ENCODE peak calls at places on chromosomes 3 and 15, in five cellular contexts. D is AG09319, J is T47D, W is AG08396, X is anterior cingulate cortex. P is an unnamed sample.

GRCh38 chr3:138829097-138829496 is 5.6 kb downstream of the PIK3CB start:
- DNase-seq in J (no peak), D (no peak), X (no peak), W (no peak), P (no peak)

GRCh38 chr3:25428003-25428861 is at the start of gene RARB:
- DNase-seq in X (peak), W (peak), D (peak), J (peak), P (peak)

GRCh38 chr15:39411102-39411989 is 169.5 kb upstream of the THBS1 start:
- DNase-seq in J (no peak), W (no peak), X (no peak), D (no peak), P (no peak)

GRCh38 chr3:26847675-26848074 is 225.1 kb downstream of the LRRC3B start:
- DNase-seq in W (no peak), J (no peak), D (no peak), X (no peak), P (no peak)

GRCh38 chr3:53254810-53255359 is 937 bp downstream of the TKT start:
- DNase-seq in W (peak), X (peak), J (peak), D (no peak), P (peak)

GRCh38 chr3:142597898-142598297 is 1.7 kb downstream of the PLS1 start:
- DNase-seq in D (no peak), J (no peak), W (no peak), X (no peak), P (no peak)

GRCh38 chr3:196604548-196604947 is 34.9 kb upstream of the NRROS start:
- DNase-seq in D (no peak), J (no peak), X (no peak), W (no peak), P (no peak)

GRCh38 chr15:87741350-87741749 is 515.2 kb downstream of the NTRK3 start:
- DNase-seq in X (no peak), J (no peak), W (no peak), D (no peak), P (no peak)